ENCODE peak calls at places on chromosomes 16 and 17, in eight cellular contexts. One of them, this sample, is unnamed.
A peak's percentile ranks its signal among the peaks of the same experiment; 100 is the strongest.

GRCh38 chr16:31430380-31431052 is 2.4 kb upstream of the COX6A2 start:
- DNase-seq in OCI-LY7: no peak
- DNase-seq in activated naive CD4-positive, alpha-beta T cell treated with anti-CD3 and anti-CD28 coated beads for 36 hours: no peak
- DNase-seq in iris pigment epithelial cell: no peak
- DNase-seq in hypothalamus: no peak
- DNase-seq in nephron progenitor cell: no peak
- DNase-seq in M059J: no peak
- DNase-seq in activated CD4-positive, alpha-beta T cell treated with anti-CD3 and anti-CD28 coated beads for 24 hours: no peak
- DNase-seq in this sample: no peak

GRCh38 chr17:62897706-62898105 is 68.3 kb upstream of the TANC2 start:
- DNase-seq in M059J: peak; percentile 20
- DNase-seq in nephron progenitor cell: no peak
- DNase-seq in activated CD4-positive, alpha-beta T cell treated with anti-CD3 and anti-CD28 coated beads for 24 hours: no peak
- DNase-seq in iris pigment epithelial cell: no peak
- DNase-seq in OCI-LY7: no peak
- DNase-seq in activated naive CD4-positive, alpha-beta T cell treated with anti-CD3 and anti-CD28 coated beads for 36 hours: no peak
- DNase-seq in hypothalamus: no peak
- DNase-seq in this sample: no peak

GRCh38 chr17:79836952-79837887 is 2.0 kb downstream of the CBX4 start:
- DNase-seq in iris pigment epithelial cell: peak; percentile 86
- DNase-seq in M059J: peak; percentile 45
- DNase-seq in activated naive CD4-positive, alpha-beta T cell treated with anti-CD3 and anti-CD28 coated beads for 36 hours: peak; percentile 80
- DNase-seq in nephron progenitor cell: peak; percentile 38
- DNase-seq in OCI-LY7: peak; percentile 97
- DNase-seq in activated CD4-positive, alpha-beta T cell treated with anti-CD3 and anti-CD28 coated beads for 24 hours: no peak
- DNase-seq in hypothalamus: no peak
- DNase-seq in this sample: peak; percentile 52

GRCh38 chr16:57341062-57341440 is 17.5 kb upstream of the CCL22 start:
- DNase-seq in activated naive CD4-positive, alpha-beta T cell treated with anti-CD3 and anti-CD28 coated beads for 36 hours: no peak
- DNase-seq in M059J: no peak
- DNase-seq in iris pigment epithelial cell: no peak
- DNase-seq in hypothalamus: no peak
- DNase-seq in nephron progenitor cell: no peak
- DNase-seq in OCI-LY7: no peak
- DNase-seq in activated CD4-positive, alpha-beta T cell treated with anti-CD3 and anti-CD28 coated beads for 24 hours: no peak
- DNase-seq in this sample: no peak

GRCh38 chr17:76972046-76972641 is 103.9 kb downstream of the MGAT5B start:
- DNase-seq in activated CD4-positive, alpha-beta T cell treated with anti-CD3 and anti-CD28 coated beads for 24 hours: no peak
- DNase-seq in hypothalamus: no peak
- DNase-seq in activated naive CD4-positive, alpha-beta T cell treated with anti-CD3 and anti-CD28 coated beads for 36 hours: no peak
- DNase-seq in OCI-LY7: no peak
- DNase-seq in iris pigment epithelial cell: no peak
- DNase-seq in M059J: no peak
- DNase-seq in nephron progenitor cell: no peak
- DNase-seq in this sample: no peak

GRCh38 chr17:10754861-10755591 is 25.2 kb upstream of the TMEM220 start:
- DNase-seq in hypothalamus: no peak
- DNase-seq in OCI-LY7: no peak
- DNase-seq in M059J: no peak
- DNase-seq in activated CD4-positive, alpha-beta T cell treated with anti-CD3 and anti-CD28 coated beads for 24 hours: no peak
- DNase-seq in activated naive CD4-positive, alpha-beta T cell treated with anti-CD3 and anti-CD28 coated beads for 36 hours: no peak
- DNase-seq in nephron progenitor cell: peak; percentile 15
- DNase-seq in iris pigment epithelial cell: peak; percentile 16
- DNase-seq in this sample: no peak

GRCh38 chr17:80832888-80833583 is 158.6 kb upstream of the CHMP6 start:
- DNase-seq in M059J: peak; percentile 98
- DNase-seq in activated naive CD4-positive, alpha-beta T cell treated with anti-CD3 and anti-CD28 coated beads for 36 hours: peak; percentile 91
- DNase-seq in activated CD4-positive, alpha-beta T cell treated with anti-CD3 and anti-CD28 coated beads for 24 hours: peak; percentile 72
- DNase-seq in hypothalamus: peak; percentile 68
- DNase-seq in iris pigment epithelial cell: peak; percentile 99
- DNase-seq in nephron progenitor cell: peak; percentile 77
- DNase-seq in OCI-LY7: peak; percentile 71
- DNase-seq in this sample: peak; percentile 61

GRCh38 chr16:3460121-3460520 is 16.6 kb downstream of the NAA60 start:
- DNase-seq in OCI-LY7: no peak
- DNase-seq in activated naive CD4-positive, alpha-beta T cell treated with anti-CD3 and anti-CD28 coated beads for 36 hours: no peak
- DNase-seq in activated CD4-positive, alpha-beta T cell treated with anti-CD3 and anti-CD28 coated beads for 24 hours: no peak
- DNase-seq in iris pigment epithelial cell: no peak
- DNase-seq in hypothalamus: no peak
- DNase-seq in nephron progenitor cell: no peak
- DNase-seq in M059J: no peak
- DNase-seq in this sample: no peak

GRCh38 chr16:6160303-6160702 is 1062.7 kb upstream of the EEF2KMT start:
- DNase-seq in M059J: peak; percentile 94
- DNase-seq in hypothalamus: no peak
- DNase-seq in activated CD4-positive, alpha-beta T cell treated with anti-CD3 and anti-CD28 coated beads for 24 hours: no peak
- DNase-seq in activated naive CD4-positive, alpha-beta T cell treated with anti-CD3 and anti-CD28 coated beads for 36 hours: no peak
- DNase-seq in OCI-LY7: no peak
- DNase-seq in nephron progenitor cell: no peak
- DNase-seq in iris pigment epithelial cell: no peak
- DNase-seq in this sample: no peak

GRCh38 chr17:57604771-57605733 is 140.0 kb downstream of the CCDC182 start:
- DNase-seq in nephron progenitor cell: peak; percentile 20
- DNase-seq in OCI-LY7: peak; percentile 92
- DNase-seq in M059J: no peak
- DNase-seq in activated CD4-positive, alpha-beta T cell treated with anti-CD3 and anti-CD28 coated beads for 24 hours: no peak
- DNase-seq in activated naive CD4-positive, alpha-beta T cell treated with anti-CD3 and anti-CD28 coated beads for 36 hours: peak; percentile 63
- DNase-seq in hypothalamus: no peak
- DNase-seq in iris pigment epithelial cell: peak; percentile 50
- DNase-seq in this sample: no peak

GRCh38 chr17:30256756-30257506 is 21.4 kb upstream of the SLC6A4 start:
- DNase-seq in iris pigment epithelial cell: peak; percentile 64
- DNase-seq in activated CD4-positive, alpha-beta T cell treated with anti-CD3 and anti-CD28 coated beads for 24 hours: no peak
- DNase-seq in activated naive CD4-positive, alpha-beta T cell treated with anti-CD3 and anti-CD28 coated beads for 36 hours: no peak
- DNase-seq in hypothalamus: no peak
- DNase-seq in OCI-LY7: no peak
- DNase-seq in M059J: no peak
- DNase-seq in nephron progenitor cell: no peak
- DNase-seq in this sample: no peak

GRCh38 chr16:49811630-49812334 is 44.1 kb downstream of the ZNF423 start:
- DNase-seq in M059J: no peak
- DNase-seq in nephron progenitor cell: peak; percentile 39
- DNase-seq in OCI-LY7: no peak
- DNase-seq in hypothalamus: no peak
- DNase-seq in iris pigment epithelial cell: no peak
- DNase-seq in activated naive CD4-positive, alpha-beta T cell treated with anti-CD3 and anti-CD28 coated beads for 36 hours: no peak
- DNase-seq in activated CD4-positive, alpha-beta T cell treated with anti-CD3 and anti-CD28 coated beads for 24 hours: no peak
- DNase-seq in this sample: peak; percentile 76

GRCh38 chr17:7887482-7888183 is 956 bp upstream of the CHD3 start:
- DNase-seq in hypothalamus: peak; percentile 65
- DNase-seq in activated naive CD4-positive, alpha-beta T cell treated with anti-CD3 and anti-CD28 coated beads for 36 hours: peak; percentile 96
- DNase-seq in iris pigment epithelial cell: peak; percentile 97
- DNase-seq in M059J: peak; percentile 95
- DNase-seq in activated CD4-positive, alpha-beta T cell treated with anti-CD3 and anti-CD28 coated beads for 24 hours: peak; percentile 82
- DNase-seq in OCI-LY7: peak; percentile 90
- DNase-seq in nephron progenitor cell: peak; percentile 84
- DNase-seq in this sample: peak; percentile 92

GRCh38 chr17:39926135-39926587 is 1.2 kb downstream of the ORMDL3 start:
- DNase-seq in activated naive CD4-positive, alpha-beta T cell treated with anti-CD3 and anti-CD28 coated beads for 36 hours: no peak
- DNase-seq in iris pigment epithelial cell: no peak
- DNase-seq in hypothalamus: no peak
- DNase-seq in OCI-LY7: no peak
- DNase-seq in M059J: no peak
- DNase-seq in activated CD4-positive, alpha-beta T cell treated with anti-CD3 and anti-CD28 coated beads for 24 hours: no peak
- DNase-seq in nephron progenitor cell: no peak
- DNase-seq in this sample: no peak

GRCh38 chr16:79776243-79776884 is 175.8 kb upstream of the MAF start:
- DNase-seq in iris pigment epithelial cell: peak; percentile 19
- DNase-seq in hypothalamus: no peak
- DNase-seq in OCI-LY7: no peak
- DNase-seq in activated naive CD4-positive, alpha-beta T cell treated with anti-CD3 and anti-CD28 coated beads for 36 hours: no peak
- DNase-seq in activated CD4-positive, alpha-beta T cell treated with anti-CD3 and anti-CD28 coated beads for 24 hours: no peak
- DNase-seq in M059J: no peak
- DNase-seq in nephron progenitor cell: no peak
- DNase-seq in this sample: no peak

GRCh38 chr17:27473748-27474609 is 17.7 kb downstream of the KSR1 start:
- DNase-seq in hypothalamus: no peak
- DNase-seq in iris pigment epithelial cell: no peak
- DNase-seq in OCI-LY7: peak; percentile 52
- DNase-seq in activated CD4-positive, alpha-beta T cell treated with anti-CD3 and anti-CD28 coated beads for 24 hours: peak; percentile 62
- DNase-seq in M059J: no peak
- DNase-seq in nephron progenitor cell: no peak
- DNase-seq in activated naive CD4-positive, alpha-beta T cell treated with anti-CD3 and anti-CD28 coated beads for 36 hours: peak; percentile 94
- DNase-seq in this sample: no peak

GRCh38 chr16:30186782-30187555 is 3.6 kb downstream of the CORO1A start:
- DNase-seq in hypothalamus: no peak
- DNase-seq in nephron progenitor cell: peak; percentile 74
- DNase-seq in OCI-LY7: peak; percentile 82
- DNase-seq in M059J: no peak
- DNase-seq in activated naive CD4-positive, alpha-beta T cell treated with anti-CD3 and anti-CD28 coated beads for 36 hours: peak; percentile 87
- DNase-seq in activated CD4-positive, alpha-beta T cell treated with anti-CD3 and anti-CD28 coated beads for 24 hours: peak; percentile 86
- DNase-seq in iris pigment epithelial cell: peak; percentile 28
- DNase-seq in this sample: peak; percentile 11

GRCh38 chr17:4498461-4499397 is at the start of gene SPNS2:
- DNase-seq in OCI-LY7: peak; percentile 85
- DNase-seq in activated naive CD4-positive, alpha-beta T cell treated with anti-CD3 and anti-CD28 coated beads for 36 hours: peak; percentile 43
- DNase-seq in M059J: peak; percentile 30
- DNase-seq in activated CD4-positive, alpha-beta T cell treated with anti-CD3 and anti-CD28 coated beads for 24 hours: peak; percentile 31
- DNase-seq in nephron progenitor cell: peak; percentile 80
- DNase-seq in hypothalamus: peak; percentile 56
- DNase-seq in iris pigment epithelial cell: peak; percentile 55
- DNase-seq in this sample: peak; percentile 82

GRCh38 chr16:88730632-88731607 is 24.6 kb downstream of the CTU2 start:
- DNase-seq in hypothalamus: no peak
- DNase-seq in activated CD4-positive, alpha-beta T cell treated with anti-CD3 and anti-CD28 coated beads for 24 hours: no peak
- DNase-seq in iris pigment epithelial cell: peak; percentile 69
- DNase-seq in M059J: no peak
- DNase-seq in nephron progenitor cell: no peak
- DNase-seq in activated naive CD4-positive, alpha-beta T cell treated with anti-CD3 and anti-CD28 coated beads for 36 hours: no peak
- DNase-seq in OCI-LY7: no peak
- DNase-seq in this sample: no peak